ENCODE peak calls at places on chromosomes 11 and 22, in five cellular contexts. B, F, I, S and A are unnamed samples. For H3K4me1, the result is how much of the 10 kb centered on the place peaks cover.

GRCh38 chr11:8381343-8381742 is 117.7 kb upstream of the LMO1 start:
- DNase-seq in S (no peak), I (no peak), F (no peak), B (no peak), A (no peak)

GRCh38 chr11:102868359-102868758 is 6.4 kb downstream of the MMP12 start:
- DNase-seq in S (no peak), B (no peak), I (no peak), F (peak), A (no peak)

GRCh38 chr11:66267379-66268209 is 845 bp upstream of the RAB1B start:
- DNase-seq in B (peak), S (peak), I (peak), F (peak), A (peak)

GRCh38 chr11:2306971-2307732 is 5.3 kb downstream of the TSPAN32 start:
- DNase-seq in F (no peak), I (no peak), B (no peak), S (no peak), A (no peak)

GRCh38 chr22:43946391-43946680 is 8.9 kb upstream of the SAMM50 start:
- DNase-seq in I (peak), S (no peak), B (peak), F (no peak), A (no peak)

GRCh38 chr11:124446926-124447325 is 1.4 kb upstream of the OR8B8 start:
- DNase-seq in S (no peak), F (no peak), B (no peak), I (no peak), A (no peak)

GRCh38 chr11:34731596-34731995 is 110.7 kb downstream of the EHF start:
- DNase-seq in B (no peak), I (no peak), F (no peak), S (no peak), A (no peak)

GRCh38 chr22:22692707-22693530 is 48.5 kb downstream of the GGTLC2 start:
- DNase-seq in B (peak), S (peak), I (no peak), F (peak), A (peak)

GRCh38 chr11:126346586-126346940 is 8.9 kb upstream of the ST3GAL4 start:
- DNase-seq in B (no peak), I (no peak), F (no peak), S (no peak), A (no peak)

GRCh38 chr11:75145196-75145971 is 5.5 kb upstream of the SLCO2B1 start:
- DNase-seq in I (no peak), B (no peak), S (no peak), F (no peak), A (no peak)

GRCh38 chr11:28619870-28620540 is 511.8 kb downstream of the METTL15 start:
- DNase-seq in S (no peak), F (peak), I (no peak), B (no peak), A (no peak)

GRCh38 chr11:61974766-61975631 is 7.6 kb upstream of the FTH1 start:
- DNase-seq in I (no peak), B (no peak), F (peak), S (no peak), A (no peak)

GRCh38 chr11:116177521-116178220 is 595.1 kb downstream of the BUD13 start:
- DNase-seq in B (no peak), S (no peak), F (peak), I (no peak), A (no peak)

GRCh38 chr22:42720263-42721044 is at the start of gene A4GALT:
- DNase-seq in S (peak), F (no peak), B (peak), I (peak), A (no peak)

GRCh38 chr11:13644997-13645667 is 23.3 kb upstream of the FAR1 start:
- DNase-seq in B (no peak), F (peak), I (no peak), S (no peak), A (no peak)

GRCh38 chr11:63745304-63746170 is 23.0 kb downstream of the ZFTA start:
- DNase-seq in B (no peak), F (peak), S (no peak), I (no peak), A (no peak)

GRCh38 chr22:40627612-40628011 is 8.9 kb downstream of the MRTFA start:
- DNase-seq in S (no peak), F (no peak), I (no peak), B (no peak), A (no peak)

GRCh38 chr11:12888525-12889158 is 120.5 kb upstream of the RASSF10 start:
- DNase-seq in S (peak), B (peak), F (peak), I (peak), A (peak)

GRCh38 chr11:68632802-68633201 is 51.5 kb upstream of the GAL start:
- DNase-seq in F (peak), I (peak), S (no peak), B (peak), A (no peak)

GRCh38 chr11:79287952-79288351 is 152.9 kb downstream of the TENM4 start:
- DNase-seq in I (peak), S (no peak), F (no peak), B (no peak), A (no peak)

GRCh38 chr11:70153133-70153727 is 49.9 kb upstream of the FADD start:
- DNase-seq in S (no peak), I (no peak), F (no peak), B (no peak), A (no peak)

GRCh38 chr22:28799834-28800307 is 498 bp downstream of the XBP1 start:
- DNase-seq in S (peak), B (peak), I (peak), F (peak), A (no peak)

GRCh38 chr11:96144553-96144952 is 198.4 kb downstream of the MAML2 start:
- DNase-seq in F (no peak), B (no peak), I (no peak), S (no peak), A (no peak)
- H3K4me1 ChIP-seq in F (under half), B (under half), I (under half), S (under half), A (under half)

DNA sequence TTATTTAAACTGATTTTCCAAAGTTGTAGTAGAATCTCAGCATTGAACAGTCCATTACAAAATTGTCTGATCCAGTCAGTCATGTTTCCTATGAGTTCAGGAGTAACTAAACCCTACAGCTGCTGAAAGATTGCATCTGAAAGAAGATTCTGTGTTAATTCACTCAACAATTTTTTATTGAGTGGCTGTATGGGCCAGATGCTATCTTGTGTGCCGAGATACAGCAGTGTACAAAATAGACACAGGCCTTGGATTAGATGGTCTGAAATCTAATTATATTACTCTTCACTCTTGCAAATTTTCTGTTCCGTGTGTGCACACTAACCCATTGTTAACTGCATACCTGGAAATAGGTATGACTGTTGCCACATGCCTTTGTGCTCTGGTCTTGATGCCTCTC is 7.3 kb downstream of the GVQW3 start:
- DNase-seq in B (no peak), S (no peak), I (no peak), F (no peak), A (no peak)
- H3K4me1 ChIP-seq in B (under half), S (under half), I (under half), F (under half), A (under half)

GRCh38 chr11:114162719-114163123 is 103.2 kb downstream of the ZBTB16 start:
- DNase-seq in F (peak), I (peak), B (no peak), S (peak), A (peak)
- H3K4me1 ChIP-seq in F (half or more), I (under half), B (under half), S (half or more), A (half or more)

GRCh38 chr11:118224512-118225180 is at the start of gene JAML:
- DNase-seq in S (no peak), B (no peak), I (no peak), F (no peak), A (no peak)

GRCh38 chr11:118227865-118228785 is 3.3 kb upstream of the JAML start:
- DNase-seq in I (no peak), B (no peak), S (no peak), F (no peak), A (no peak)

GRCh38 chr11:118226781-118227180 is 2.0 kb upstream of the JAML start:
- DNase-seq in F (no peak), B (no peak), I (no peak), S (no peak), A (no peak)

GRCh38 chr11:118223992-118224391 is 819 bp downstream of the JAML start:
- DNase-seq in S (no peak), I (no peak), F (no peak), B (no peak), A (no peak)

DNA sequence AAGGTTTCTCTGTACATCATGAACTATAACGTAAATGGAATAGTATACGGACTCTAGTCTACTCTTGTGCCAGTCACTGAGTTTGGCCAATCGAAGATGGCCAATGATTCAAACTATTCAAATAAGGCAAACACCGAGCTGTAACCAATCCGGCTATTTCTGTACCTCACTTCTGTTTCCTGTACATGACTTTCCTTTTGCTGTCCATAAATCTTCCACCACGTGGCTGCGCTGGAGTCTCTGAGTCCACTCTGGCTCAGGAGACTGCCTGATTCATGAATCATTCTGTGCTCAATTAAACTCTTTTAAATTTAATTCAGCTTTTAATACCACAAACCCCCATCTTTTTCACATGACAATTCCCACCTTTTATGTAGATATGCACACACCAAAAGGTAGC is 1.5 kb upstream of the JAML start:
- DNase-seq in B (no peak), F (no peak), I (no peak), S (no peak), A (no peak)
- H3K4me1 ChIP-seq in B (under half), F (under half), I (under half), S (under half), A (under half)